ENCODE peak calls at places on chromosomes 2 and 18, in four cellular contexts. A is neuronal stem cell; E is stimulated activated CD8-positive, alpha-beta memory T cell treated with anti-CD3 and anti-CD28 coated beads, Interleukin-4, amount 100 ng/mL, for 48 hours; Z is cardiac fibroblast. B is an unnamed sample.
A peak's percentile ranks its signal among the peaks of the same experiment; 100 is the strongest.

GRCh38 chr2:209614630-209615369 is 156.8 kb upstream of the UNC80 start:
- DNase-seq in A (peak; percentile 77), E (no peak), Z (no peak), B (no peak)

GRCh38 chr2:136572335-136572734 is 193.0 kb upstream of the THSD7B start:
- DNase-seq in A (no peak), E (no peak), Z (no peak), B (no peak)

GRCh38 chr18:23998811-23999210 is 15.7 kb upstream of the TTC39C start:
- DNase-seq in A (no peak), E (no peak), Z (no peak), B (no peak)

GRCh38 chr2:224038049-224038829 is 847 bp downstream of the SERPINE2 start:
- DNase-seq in A (peak; percentile 27), E (peak; percentile 65), Z (peak; percentile 52), B (no peak)

GRCh38 chr2:26482211-26483026 is 4.5 kb upstream of the OTOF start:
- DNase-seq in A (no peak), E (no peak), Z (no peak), B (no peak)

GRCh38 chr2:180747728-180748127 is 232.7 kb upstream of the UBE2E3 start:
- DNase-seq in A (no peak), E (no peak), Z (peak; percentile 41), B (no peak)

GRCh38 chr2:160205511-160205910 is 5.4 kb upstream of the ITGB6 start:
- DNase-seq in A (no peak), E (no peak), Z (peak; percentile 99), B (no peak)

GRCh38 chr2:218036371-218036770 is 32.7 kb upstream of the RUFY4 start:
- DNase-seq in A (no peak), E (peak; percentile 11), Z (no peak), B (no peak)

GRCh38 chr18:3453540-3454364 is 3.8 kb downstream of the TGIF1 start:
- DNase-seq in A (peak; percentile 61), E (peak; percentile 47), Z (peak; percentile 97), B (no peak)

GRCh38 chr2:195482050-195482449 is 175.0 kb upstream of the SLC39A10 start:
- DNase-seq in A (no peak), E (no peak), Z (no peak), B (no peak)

GRCh38 chr2:177797808-177798207 is 274.8 kb downstream of the PDE11A start:
- DNase-seq in A (no peak), E (no peak), Z (no peak), B (no peak)

GRCh38 chr2:108630567-108631405 is 88.5 kb upstream of the RANBP2 start:
- DNase-seq in A (no peak), E (no peak), Z (peak; percentile 38), B (no peak)

GRCh38 chr2:236899945-236900640 is 185.6 kb upstream of the COPS8 start:
- DNase-seq in A (no peak), E (no peak), Z (no peak), B (no peak)

GRCh38 chr2:207926133-207927076 is 98.9 kb downstream of the PLEKHM3 start:
- DNase-seq in A (no peak), E (no peak), Z (peak; percentile 96), B (no peak)

GRCh38 chr2:86221066-86221684 is 21.9 kb downstream of the MRPL35 start:
- DNase-seq in A (peak; percentile 50), E (peak; percentile 76), Z (peak; percentile 82), B (peak; percentile 15)

GRCh38 chr2:70897203-70897976 is 38.3 kb upstream of the ATP6V1B1 start:
- DNase-seq in A (no peak), E (no peak), Z (peak; percentile 19), B (no peak)

GRCh38 chr18:41655074-41655473 is 300.0 kb upstream of the PIK3C3 start:
- DNase-seq in A (no peak), E (no peak), Z (peak; percentile 17), B (no peak)

GRCh38 chr2:101972621-101973434 is 18.9 kb upstream of the IL1R2 start:
- DNase-seq in A (no peak), E (no peak), Z (peak; percentile 97), B (no peak)

GRCh38 chr2:45769786-45770576 is 118.5 kb downstream of the PRKCE start:
- DNase-seq in A (no peak), E (no peak), Z (no peak), B (no peak)

GRCh38 chr2:21422050-21422449 is 298.3 kb downstream of the TDRD15 start:
- DNase-seq in A (peak; percentile 36), E (peak; percentile 57), Z (peak; percentile 17), B (no peak)

GRCh38 chr2:144479138-144479537 is 40.8 kb downstream of the ZEB2 start:
- DNase-seq in A (no peak), E (no peak), Z (peak; percentile 88), B (no peak)

GRCh38 chr18:26267350-26267749 is 41.1 kb downstream of the TAF4B start:
- DNase-seq in A (no peak), E (no peak), Z (no peak), B (no peak)

GRCh38 chr2:128322651-128323491 is 4.2 kb upstream of the HS6ST1 start:
- DNase-seq in A (no peak), E (peak; percentile 22), Z (no peak), B (no peak)

GRCh38 chr2:130819915-130820861 is 16.5 kb upstream of the ARHGEF4 start:
- DNase-seq in A (no peak), E (no peak), Z (no peak), B (no peak)

GRCh38 chr2:178482437-178482836 is 2.2 kb downstream of the PLEKHA3 start:
- DNase-seq in A (no peak), E (no peak), Z (no peak), B (no peak)

GRCh38 chr2:172464340-172465129 is 37.1 kb downstream of the ITGA6 start:
- DNase-seq in A (no peak), E (no peak), Z (no peak), B (no peak)

GRCh38 chr2:12106440-12107080 is 360.1 kb downstream of the LPIN1 start:
- DNase-seq in A (no peak), E (peak; percentile 69), Z (peak; percentile 100), B (no peak)

GRCh38 chr2:28101123-28101522 is 210.6 kb downstream of the BABAM2 start:
- DNase-seq in A (no peak), E (no peak), Z (peak; percentile 47), B (no peak)

GRCh38 chr2:9740382-9741040 is 102.8 kb upstream of the TAF1B start:
- DNase-seq in A (no peak), E (no peak), Z (peak; percentile 25), B (no peak)

GRCh38 chr2:241069821-241070281 is 32.2 kb downstream of the MTERF4 start:
- DNase-seq in A (no peak), E (peak; percentile 16), Z (no peak), B (no peak)

GRCh38 chr18:79919089-79919488 is 32.4 kb downstream of the SLC66A2 start:
- DNase-seq in A (no peak), E (peak; percentile 21), Z (no peak), B (no peak)

B was measured in T follicular helper cell.